ENCODE peak calls at places on chromosomes 6 and 20, in seven cellular contexts. S, R, X, H, I, C and N are unnamed samples.

GRCh38 chr6:157760137-157760536 is 62.9 kb upstream of the SNX9 start:
- DNase-seq in S (no peak), X (no peak), C (no peak), I (no peak), R (no peak), H (no peak), N (no peak)

GRCh38 chr6:56417823-56418222 is 170.4 kb upstream of the COL21A1 start:
- DNase-seq in C (no peak), R (no peak), H (no peak), I (no peak), S (no peak), X (no peak), N (no peak)

GRCh38 chr6:47203968-47204611 is 105.6 kb downstream of the TNFRSF21 start:
- DNase-seq in R (no peak), X (no peak), S (no peak), H (no peak), C (no peak), I (no peak), N (no peak)

GRCh38 chr6:44179648-44180047 is 21.0 kb downstream of the CAPN11 start:
- DNase-seq in H (no peak), C (no peak), S (peak), R (no peak), I (no peak), X (no peak), N (no peak)

GRCh38 chr6:56172144-56172543 is 75.2 kb downstream of the COL21A1 start:
- DNase-seq in X (no peak), R (no peak), I (no peak), H (no peak), S (no peak), C (no peak), N (no peak)

GRCh38 chr20:20450461-20451027 is 82.6 kb downstream of the INSM1 start:
- DNase-seq in X (no peak), R (no peak), H (peak), S (peak), C (no peak), I (no peak), N (no peak)

GRCh38 chr6:37615564-37616340 is 81.9 kb downstream of the MDGA1 start:
- DNase-seq in X (no peak), C (no peak), R (no peak), S (no peak), H (no peak), I (peak), N (no peak)

GRCh38 chr6:168123165-168123911 is 44.3 kb upstream of the FRMD1 start:
- DNase-seq in H (no peak), C (no peak), X (no peak), S (no peak), R (no peak), I (no peak), N (no peak)

GRCh38 chr6:36649086-36649485 is 29.4 kb upstream of the CDKN1A start:
- DNase-seq in I (no peak), R (no peak), S (no peak), H (no peak), X (no peak), C (no peak), N (no peak)

GRCh38 chr6:147397306-147397705 is 111.2 kb upstream of the SAMD5 start:
- DNase-seq in S (no peak), X (no peak), C (no peak), H (no peak), R (no peak), I (no peak), N (no peak)

GRCh38 chr6:108561742-108562502 is 1.2 kb downstream of the FOXO3 start:
- DNase-seq in S (peak), I (no peak), X (no peak), H (peak), C (no peak), R (no peak), N (no peak)

GRCh38 chr6:106823058-106823457 is 151.5 kb downstream of the CD24 start:
- DNase-seq in C (no peak), I (no peak), S (no peak), H (no peak), X (no peak), R (no peak), N (no peak)

GRCh38 chr20:24657878-24658620 is 188.6 kb downstream of the SYNDIG1 start:
- DNase-seq in S (no peak), R (no peak), C (no peak), X (no peak), H (no peak), I (no peak), N (no peak)

GRCh38 chr6:8079116-8079515 is 14.9 kb upstream of the BLOC1S5 start:
- DNase-seq in I (no peak), H (no peak), S (no peak), R (no peak), C (no peak), X (no peak), N (no peak)

GRCh38 chr6:43838276-43839036 is 68.4 kb downstream of the VEGFA start:
- DNase-seq in X (no peak), C (peak), S (peak), R (no peak), H (peak), I (peak), N (peak)

GRCh38 chr20:2820084-2820895 is 4.1 kb downstream of the TMEM239 start:
- DNase-seq in X (no peak), S (no peak), C (peak), H (no peak), R (no peak), I (peak), N (no peak)

GRCh38 chr20:63315982-63316491 is 23.1 kb downstream of the COL20A1 start:
- DNase-seq in C (no peak), H (no peak), S (no peak), X (no peak), R (no peak), I (no peak), N (no peak)

GRCh38 chr6:136317023-136317649 is 27.5 kb upstream of the BCLAF1 start:
- DNase-seq in I (peak), X (peak), C (peak), H (peak), S (no peak), R (peak), N (peak)

GRCh38 chr20:53162251-53162835 is 190.2 kb downstream of the TSHZ2 start:
- DNase-seq in I (peak), X (no peak), R (no peak), S (peak), C (peak), H (peak), N (no peak)